ENCODE peak calls at places on chromosomes 1 and 21, in six cellular contexts. Z, P, Y, Q, T and U are unnamed samples.

GRCh38 chr1:78102082-78102481 is 56.3 kb downstream of the GIPC2 start:
- DNase-seq in Z (no peak), P (peak; percentile 58), Y (no peak), Q (no peak), T (no peak), U (peak; percentile 86)

GRCh38 chr21:41124626-41125240 is 43.2 kb upstream of the BACE2 start:
- DNase-seq in Z (no peak), P (no peak), Y (no peak), Q (no peak), T (no peak), U (no peak)

GRCh38 chr1:203754455-203754864 is 10.5 kb upstream of the LAX1 start:
- DNase-seq in Z (peak; percentile 36), P (no peak), Y (no peak), Q (no peak), T (no peak), U (no peak)

GRCh38 chr1:199018471-199019135 is 379.8 kb downstream of the PTPRC start:
- DNase-seq in Z (no peak), P (no peak), Y (no peak), Q (no peak), T (no peak), U (no peak)

GRCh38 chr1:46285730-46286477 is 17.5 kb downstream of the LRRC41 start:
- DNase-seq in Z (no peak), P (no peak), Y (no peak), Q (no peak), T (peak; percentile 37), U (no peak)

GRCh38 chr1:208025036-208025435 is 114.1 kb upstream of the CD34 start:
- DNase-seq in Z (no peak), P (peak; percentile 52), Y (no peak), Q (no peak), T (no peak), U (no peak)

GRCh38 chr1:219174672-219175564 is 1.2 kb downstream of the LYPLAL1 start:
- DNase-seq in Z (peak; percentile 19), P (peak; percentile 91), Y (no peak), Q (peak; percentile 49), T (peak; percentile 6), U (peak; percentile 71)

GRCh38 chr1:172473302-172473701 is 29.4 kb upstream of the PIGC start:
- DNase-seq in Z (no peak), P (peak; percentile 25), Y (no peak), Q (no peak), T (no peak), U (no peak)

GRCh38 chr1:55418208-55418607 is 203.0 kb upstream of the USP24 start:
- DNase-seq in Z (no peak), P (no peak), Y (no peak), Q (no peak), T (no peak), U (no peak)

GRCh38 chr1:105137543-105138444 is 1388.1 kb downstream of the AMY1C start:
- DNase-seq in Z (peak; percentile 7), P (no peak), Y (no peak), Q (no peak), T (no peak), U (no peak)
- TF ChIP-seq CTCF in Z (peak; percentile 5), P (no peak), Y (no peak), Q (no peak), T (no peak), U (no peak)

DNA sequence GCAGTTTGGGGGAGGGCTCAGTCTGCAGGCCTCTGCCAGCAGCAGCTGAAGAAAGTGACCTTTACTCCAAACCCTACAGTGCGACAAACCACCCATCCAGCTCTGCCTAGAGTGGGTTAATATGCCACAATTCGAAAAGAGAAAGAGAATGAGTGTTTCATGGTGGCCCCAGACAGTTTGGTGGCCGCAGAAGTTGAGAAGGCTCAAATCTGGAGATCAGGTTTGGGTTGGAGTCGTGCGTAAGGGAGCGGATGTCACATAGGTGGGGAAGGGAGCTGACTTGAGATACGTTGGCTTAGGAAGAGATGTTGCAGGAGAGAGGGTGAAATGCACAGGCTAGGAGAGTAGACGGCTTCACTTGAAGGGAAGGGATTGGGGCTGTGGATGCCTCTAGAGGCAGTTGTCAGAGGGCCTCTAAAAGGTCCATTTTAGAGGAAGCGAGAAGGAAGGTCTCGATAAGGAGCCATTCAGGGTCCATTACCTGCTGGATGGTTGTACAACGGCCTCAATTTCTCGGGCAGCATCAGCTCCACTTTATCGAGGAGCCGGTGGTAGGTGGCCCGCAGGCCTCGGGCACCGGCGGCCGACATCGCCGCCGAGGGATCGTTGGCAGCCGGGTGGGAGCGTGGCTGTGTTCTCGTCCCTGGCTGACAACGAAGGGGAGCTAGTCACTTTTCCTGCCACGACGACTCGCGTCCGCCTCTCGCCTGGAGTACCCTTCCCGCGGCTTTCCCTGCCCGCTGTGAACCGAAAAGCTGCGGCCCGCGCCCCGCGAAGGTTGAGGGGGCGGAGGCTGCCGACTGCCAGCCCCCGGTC is 1.0 kb upstream of the DCAF6 start:
- DNase-seq in Z (peak; percentile 35), P (peak; percentile 49), Y (peak; percentile 36), Q (peak; percentile 26), T (peak; percentile 29), U (peak; percentile 30)
- TF ChIP-seq CTCF in Z (no peak), P (no peak), Y (no peak), Q (no peak), T (no peak), U (peak; percentile 6)

DNA sequence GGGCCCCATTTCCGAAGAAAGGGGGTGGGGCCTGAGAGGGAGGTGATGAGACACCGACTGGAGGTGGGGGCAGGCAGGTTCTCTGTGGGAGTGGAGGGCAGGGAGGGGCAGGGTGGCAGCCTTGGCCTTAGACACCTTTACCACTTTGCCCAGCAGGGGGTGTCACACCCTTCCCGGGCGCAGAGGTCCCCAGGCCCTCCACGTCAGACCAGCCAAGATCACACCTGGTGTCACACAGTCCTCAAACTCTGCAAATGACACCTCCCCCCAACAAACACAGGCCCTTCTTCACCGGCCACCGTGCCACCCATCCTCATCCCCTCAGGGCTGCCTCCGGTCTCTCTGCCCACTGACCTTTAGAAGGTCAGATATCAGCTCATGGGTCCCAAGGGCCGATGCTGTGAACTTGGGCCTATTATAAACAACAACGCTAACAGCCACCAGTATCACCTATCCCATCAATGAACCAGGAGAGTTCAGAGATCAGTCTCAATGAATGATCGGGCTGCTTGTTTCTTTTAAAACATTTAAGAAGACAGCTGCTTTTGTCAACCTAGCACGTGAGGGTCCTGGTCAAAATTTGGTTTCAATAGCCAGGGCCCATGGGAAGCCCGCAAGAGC is 103.9 kb downstream of the CASZ1 start:
- DNase-seq in Z (peak; percentile 86), P (no peak), Y (no peak), Q (peak; percentile 75), T (peak; percentile 70), U (no peak)
- TF ChIP-seq CTCF in Z (peak; percentile 27), P (peak; percentile 12), Y (peak; percentile 49), Q (peak; percentile 41), T (peak; percentile 47), U (peak; percentile 64)

DNA sequence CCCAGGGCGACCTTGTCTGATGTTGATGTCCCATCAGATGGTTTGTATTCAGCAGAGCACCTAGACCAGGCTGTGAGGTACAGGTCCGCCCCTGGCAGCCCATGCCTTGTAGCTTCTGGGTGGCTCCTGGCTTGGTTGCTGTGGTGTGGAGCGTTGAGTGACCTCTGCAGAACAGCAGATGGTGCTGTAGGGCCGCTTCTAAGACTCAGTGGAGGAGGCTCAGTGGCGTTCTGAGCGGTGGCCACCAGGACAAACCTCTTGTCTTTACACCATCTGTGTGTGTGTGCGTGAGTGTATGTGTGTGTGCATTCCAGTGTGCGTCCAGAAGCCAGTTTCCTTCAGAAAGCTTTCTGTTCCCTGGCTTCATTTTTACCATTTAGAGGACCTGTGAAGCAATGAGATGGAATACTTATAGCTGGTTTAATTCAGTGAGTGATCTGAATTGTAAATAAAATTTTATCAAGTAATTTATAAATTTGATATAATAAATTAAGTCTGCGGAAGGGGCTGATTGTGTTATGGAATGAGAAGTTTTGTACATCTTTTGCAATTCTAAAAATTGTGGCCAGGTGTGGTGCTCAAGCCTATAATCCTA is 66.1 kb downstream of the ADARB1 start:
- DNase-seq in Z (peak; percentile 87), P (peak; percentile 95), Y (peak; percentile 76), Q (peak; percentile 70), T (peak; percentile 54), U (peak; percentile 94)
- TF ChIP-seq CTCF in Z (peak; percentile 72), P (peak; percentile 87), Y (peak; percentile 77), Q (peak; percentile 55), T (peak; percentile 48), U (peak; percentile 88)

GRCh38 chr1:227253065-227253464 is 65.2 kb downstream of the CDC42BPA start:
- DNase-seq in Z (no peak), P (no peak), Y (no peak), Q (no peak), T (no peak), U (no peak)

GRCh38 chr1:227261501-227261900 is 56.8 kb downstream of the CDC42BPA start:
- DNase-seq in Z (no peak), P (no peak), Y (no peak), Q (no peak), T (no peak), U (no peak)

GRCh38 chr1:227260433-227260832 is 57.9 kb downstream of the CDC42BPA start:
- DNase-seq in Z (no peak), P (no peak), Y (no peak), Q (no peak), T (no peak), U (no peak)

GRCh38 chr1:227255086-227255732 is 63.1 kb downstream of the CDC42BPA start:
- DNase-seq in Z (no peak), P (no peak), Y (no peak), Q (no peak), T (no peak), U (no peak)

GRCh38 chr1:227257964-227258363 is 60.3 kb downstream of the CDC42BPA start:
- DNase-seq in Z (no peak), P (no peak), Y (no peak), Q (no peak), T (no peak), U (no peak)
- TF ChIP-seq CTCF in Z (no peak), P (no peak), Y (no peak), Q (no peak), T (no peak), U (no peak)

GRCh38 chr1:247574664-247575063 is 13.5 kb upstream of the OR2G2 start:
- DNase-seq in Z (no peak), P (no peak), Y (no peak), Q (no peak), T (no peak), U (no peak)

GRCh38 chr1:247578946-247579460 is 9.2 kb upstream of the OR2G2 start:
- DNase-seq in Z (no peak), P (no peak), Y (no peak), Q (no peak), T (no peak), U (no peak)

GRCh38 chr1:247574236-247574635 is 13.9 kb upstream of the OR2G2 start:
- DNase-seq in Z (no peak), P (no peak), Y (no peak), Q (no peak), T (no peak), U (no peak)

DNA sequence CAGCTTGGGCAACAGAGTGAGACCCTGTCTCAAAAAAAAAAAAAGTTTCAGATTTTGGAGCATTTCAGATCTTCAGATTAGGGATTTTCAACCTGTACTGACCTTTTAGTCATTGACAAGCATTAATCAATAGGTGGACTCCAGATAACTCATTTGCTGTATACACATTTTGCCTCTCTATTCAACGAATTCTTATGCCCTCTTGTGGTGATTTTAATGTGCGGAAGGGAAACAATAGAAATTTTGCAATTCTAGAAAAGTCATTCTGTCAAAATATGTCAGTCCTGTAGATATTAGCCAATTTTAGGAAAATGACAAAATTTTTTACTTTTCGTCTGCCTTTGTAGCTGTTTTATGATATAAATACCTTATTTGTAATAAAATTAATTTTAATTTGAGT is 11.6 kb upstream of the OR2G2 start:
- DNase-seq in Z (peak; percentile 32), P (no peak), Y (no peak), Q (no peak), T (no peak), U (no peak)
- TF ChIP-seq CTCF in Z (peak; percentile 35), P (peak; percentile 14), Y (no peak), Q (no peak), T (no peak), U (peak; percentile 72)

GRCh38 chr1:109756848-109757521 is 6.7 kb downstream of the EPS8L3 start:
- DNase-seq in Z (no peak), P (no peak), Y (no peak), Q (no peak), T (peak; percentile 1), U (no peak)
- TF ChIP-seq CTCF in Z (no peak), P (no peak), Y (no peak), Q (no peak), T (no peak), U (no peak)